ENCODE peak calls at places on chromosomes 1 and 21, in five cellular contexts. One of them, this sample, is unnamed.

GRCh38 chr21:37527103-37527502 is 160.5 kb downstream of the DYRK1A start:
- DNase-seq in activated CD8-positive, alpha-beta memory T cell treated with anti-CD3 and anti-CD28 coated beads, Interleukin-2, amount 10 ng/mL, durations not matched to agents 7 days and 5 days: no peak
- DNase-seq in activated effector memory CD4-positive, alpha-beta T cell treated with Interleukin-2 at 50 U/mL for 16 hours: no peak
- DNase-seq in nephron progenitor cell: no peak
- DNase-seq in GM20000: no peak
- DNase-seq in this sample: no peak

GRCh38 chr1:179968994-179969919 is 14.6 kb downstream of the CEP350 start:
- DNase-seq in activated CD8-positive, alpha-beta memory T cell treated with anti-CD3 and anti-CD28 coated beads, Interleukin-2, amount 10 ng/mL, durations not matched to agents 7 days and 5 days: no peak
- DNase-seq in activated effector memory CD4-positive, alpha-beta T cell treated with Interleukin-2 at 50 U/mL for 16 hours: no peak
- DNase-seq in nephron progenitor cell: no peak
- DNase-seq in GM20000: no peak
- DNase-seq in this sample: no peak

GRCh38 chr1:154819628-154820590 is 50.2 kb downstream of the KCNN3 start:
- DNase-seq in activated CD8-positive, alpha-beta memory T cell treated with anti-CD3 and anti-CD28 coated beads, Interleukin-2, amount 10 ng/mL, durations not matched to agents 7 days and 5 days: no peak
- DNase-seq in activated effector memory CD4-positive, alpha-beta T cell treated with Interleukin-2 at 50 U/mL for 16 hours: no peak
- DNase-seq in nephron progenitor cell: peak
- DNase-seq in GM20000: peak
- DNase-seq in this sample: no peak

GRCh38 chr21:44086636-44087425 is 20.4 kb upstream of the PWP2 start:
- DNase-seq in activated CD8-positive, alpha-beta memory T cell treated with anti-CD3 and anti-CD28 coated beads, Interleukin-2, amount 10 ng/mL, durations not matched to agents 7 days and 5 days: peak
- DNase-seq in activated effector memory CD4-positive, alpha-beta T cell treated with Interleukin-2 at 50 U/mL for 16 hours: no peak
- DNase-seq in nephron progenitor cell: no peak
- DNase-seq in GM20000: no peak
- DNase-seq in this sample: no peak

GRCh38 chr1:10979483-10979920 is 33.0 kb upstream of the TARDBP start:
- DNase-seq in activated CD8-positive, alpha-beta memory T cell treated with anti-CD3 and anti-CD28 coated beads, Interleukin-2, amount 10 ng/mL, durations not matched to agents 7 days and 5 days: no peak
- DNase-seq in activated effector memory CD4-positive, alpha-beta T cell treated with Interleukin-2 at 50 U/mL for 16 hours: no peak
- DNase-seq in nephron progenitor cell: no peak
- DNase-seq in GM20000: no peak
- DNase-seq in this sample: no peak

GRCh38 chr1:17922833-17923232 is 167.7 kb downstream of the ACTL8 start:
- DNase-seq in activated CD8-positive, alpha-beta memory T cell treated with anti-CD3 and anti-CD28 coated beads, Interleukin-2, amount 10 ng/mL, durations not matched to agents 7 days and 5 days: no peak
- DNase-seq in activated effector memory CD4-positive, alpha-beta T cell treated with Interleukin-2 at 50 U/mL for 16 hours: no peak
- DNase-seq in nephron progenitor cell: peak
- DNase-seq in GM20000: peak
- DNase-seq in this sample: peak

GRCh38 chr21:18369115-18369514 is 34.5 kb downstream of the TMPRSS15 start:
- DNase-seq in activated CD8-positive, alpha-beta memory T cell treated with anti-CD3 and anti-CD28 coated beads, Interleukin-2, amount 10 ng/mL, durations not matched to agents 7 days and 5 days: no peak
- DNase-seq in activated effector memory CD4-positive, alpha-beta T cell treated with Interleukin-2 at 50 U/mL for 16 hours: no peak
- DNase-seq in nephron progenitor cell: no peak
- DNase-seq in GM20000: no peak
- DNase-seq in this sample: no peak

GRCh38 chr1:171983584-171983983 is 142.3 kb downstream of the DNM3 start:
- DNase-seq in activated CD8-positive, alpha-beta memory T cell treated with anti-CD3 and anti-CD28 coated beads, Interleukin-2, amount 10 ng/mL, durations not matched to agents 7 days and 5 days: no peak
- DNase-seq in activated effector memory CD4-positive, alpha-beta T cell treated with Interleukin-2 at 50 U/mL for 16 hours: no peak
- DNase-seq in nephron progenitor cell: no peak
- DNase-seq in GM20000: no peak
- DNase-seq in this sample: peak

GRCh38 chr1:182485861-182486260 is 35.9 kb downstream of the RGSL1 start:
- DNase-seq in activated CD8-positive, alpha-beta memory T cell treated with anti-CD3 and anti-CD28 coated beads, Interleukin-2, amount 10 ng/mL, durations not matched to agents 7 days and 5 days: no peak
- DNase-seq in activated effector memory CD4-positive, alpha-beta T cell treated with Interleukin-2 at 50 U/mL for 16 hours: no peak
- DNase-seq in nephron progenitor cell: no peak
- DNase-seq in GM20000: no peak
- DNase-seq in this sample: no peak

GRCh38 chr1:168693197-168693871 is 35.7 kb downstream of the DPT start:
- DNase-seq in activated CD8-positive, alpha-beta memory T cell treated with anti-CD3 and anti-CD28 coated beads, Interleukin-2, amount 10 ng/mL, durations not matched to agents 7 days and 5 days: no peak
- DNase-seq in activated effector memory CD4-positive, alpha-beta T cell treated with Interleukin-2 at 50 U/mL for 16 hours: no peak
- DNase-seq in nephron progenitor cell: no peak
- DNase-seq in GM20000: no peak
- DNase-seq in this sample: no peak

GRCh38 chr1:77282187-77282865 is 507 bp downstream of the AK5 start:
- DNase-seq in activated CD8-positive, alpha-beta memory T cell treated with anti-CD3 and anti-CD28 coated beads, Interleukin-2, amount 10 ng/mL, durations not matched to agents 7 days and 5 days: no peak
- DNase-seq in activated effector memory CD4-positive, alpha-beta T cell treated with Interleukin-2 at 50 U/mL for 16 hours: peak
- DNase-seq in nephron progenitor cell: peak
- DNase-seq in GM20000: peak
- DNase-seq in this sample: peak

GRCh38 chr1:226223157-226223785 is at the start of gene MIXL1:
- DNase-seq in activated CD8-positive, alpha-beta memory T cell treated with anti-CD3 and anti-CD28 coated beads, Interleukin-2, amount 10 ng/mL, durations not matched to agents 7 days and 5 days: no peak
- DNase-seq in activated effector memory CD4-positive, alpha-beta T cell treated with Interleukin-2 at 50 U/mL for 16 hours: no peak
- DNase-seq in nephron progenitor cell: peak
- DNase-seq in GM20000: peak
- DNase-seq in this sample: peak

GRCh38 chr1:53326598-53327182 is 1.2 kb downstream of the LRP8 start:
- DNase-seq in activated CD8-positive, alpha-beta memory T cell treated with anti-CD3 and anti-CD28 coated beads, Interleukin-2, amount 10 ng/mL, durations not matched to agents 7 days and 5 days: no peak
- DNase-seq in activated effector memory CD4-positive, alpha-beta T cell treated with Interleukin-2 at 50 U/mL for 16 hours: no peak
- DNase-seq in nephron progenitor cell: peak
- DNase-seq in GM20000: peak
- DNase-seq in this sample: peak

GRCh38 chr1:179206817-179207216 is 22.7 kb downstream of the ABL2 start:
- DNase-seq in activated CD8-positive, alpha-beta memory T cell treated with anti-CD3 and anti-CD28 coated beads, Interleukin-2, amount 10 ng/mL, durations not matched to agents 7 days and 5 days: no peak
- DNase-seq in activated effector memory CD4-positive, alpha-beta T cell treated with Interleukin-2 at 50 U/mL for 16 hours: no peak
- DNase-seq in nephron progenitor cell: no peak
- DNase-seq in GM20000: no peak
- DNase-seq in this sample: no peak

GRCh38 chr21:17660862-17661261 is 48.2 kb upstream of the BTG3 start:
- DNase-seq in activated CD8-positive, alpha-beta memory T cell treated with anti-CD3 and anti-CD28 coated beads, Interleukin-2, amount 10 ng/mL, durations not matched to agents 7 days and 5 days: no peak
- DNase-seq in activated effector memory CD4-positive, alpha-beta T cell treated with Interleukin-2 at 50 U/mL for 16 hours: no peak
- DNase-seq in nephron progenitor cell: no peak
- DNase-seq in GM20000: no peak
- DNase-seq in this sample: no peak

This sample was measured in GM03348.